ENCODE peak calls at places on chromosomes 4 and X, in eight cellular contexts. Q, R, H, T, C, L, G and X are unnamed samples.

GRCh38 chr4:147801820-147802219 is 69.9 kb downstream of the ARHGAP10 start:
- DNase-seq in R (no peak), G (no peak), C (no peak), H (no peak), Q (no peak), L (no peak), T (no peak), X (no peak)

GRCh38 chrX:151563449-151563848 is at the start of gene PASD1:
- DNase-seq in L (peak; percentile 19), T (no peak), G (no peak), H (no peak), Q (no peak), R (no peak), C (no peak), X (no peak)

GRCh38 chr4:133624744-133625143 is 475.6 kb downstream of the PCDH10 start:
- DNase-seq in T (no peak), H (no peak), G (no peak), L (no peak), Q (no peak), R (no peak), C (no peak), X (no peak)

GRCh38 chrX:153588782-153589446 is 10.0 kb downstream of the CCNQ start:
- DNase-seq in C (no peak), R (no peak), L (no peak), Q (no peak), G (no peak), H (no peak), T (no peak), X (no peak)

GRCh38 chrX:110734894-110735541 is 60.6 kb downstream of the CHRDL1 start:
- DNase-seq in L (no peak), H (no peak), Q (no peak), T (no peak), G (no peak), R (no peak), C (no peak), X (no peak)

GRCh38 chr4:168694669-168695068 is 197.8 kb downstream of the PALLD start:
- DNase-seq in T (no peak), H (no peak), C (no peak), Q (no peak), L (no peak), G (no peak), R (no peak), X (no peak)

GRCh38 chr4:113106076-113106475 is 56.6 kb downstream of the ANK2 start:
- DNase-seq in H (no peak), R (no peak), G (no peak), T (no peak), Q (no peak), C (no peak), L (no peak), X (no peak)

GRCh38 chrX:75276666-75277065 is 2.8 kb downstream of the UPRT start:
- DNase-seq in C (no peak), T (no peak), Q (no peak), H (no peak), R (no peak), G (no peak), L (no peak), X (no peak)

GRCh38 chr4:152166567-152166966 is 369.3 kb downstream of the FBXW7 start:
- DNase-seq in H (no peak), T (no peak), C (no peak), Q (no peak), G (no peak), L (peak; percentile 16), R (no peak), X (no peak)

GRCh38 chrX:10007604-10008003 is 40.4 kb downstream of the CLDN34 start:
- DNase-seq in G (no peak), L (no peak), C (no peak), Q (no peak), H (no peak), R (no peak), T (no peak), X (no peak)

GRCh38 chrX:9670136-9670905 is 95.3 kb downstream of the GPR143 start:
- DNase-seq in T (no peak), H (no peak), G (no peak), Q (no peak), C (no peak), L (peak; percentile 27), R (no peak), X (no peak)

GRCh38 chr4:139153411-139154133 is 23.4 kb downstream of the ELF2 start:
- DNase-seq in Q (no peak), G (no peak), H (no peak), R (no peak), C (no peak), L (no peak), T (no peak), X (no peak)

GRCh38 chr4:110780538-110780937 is 157.7 kb upstream of the PITX2 start:
- DNase-seq in Q (no peak), R (no peak), G (no peak), T (no peak), C (no peak), L (no peak), H (no peak), X (no peak)

GRCh38 chr4:6674500-6675149 is 19.1 kb upstream of the S100P start:
- DNase-seq in R (no peak), G (no peak), H (no peak), L (no peak), T (peak; percentile 44), Q (no peak), C (peak; percentile 45), X (no peak)

GRCh38 chr4:110634320-110635154 is 11.7 kb upstream of the PITX2 start:
- DNase-seq in Q (no peak), T (no peak), G (no peak), R (no peak), H (no peak), L (no peak), C (no peak), X (no peak)

GRCh38 chrX:41407816-41408215 is 39.3 kb upstream of the NYX start:
- DNase-seq in R (no peak), C (no peak), T (no peak), H (no peak), Q (no peak), L (no peak), G (no peak), X (no peak)

GRCh38 chr4:153450545-153450917 is 15.6 kb upstream of the TMEM131L start:
- DNase-seq in C (no peak), G (no peak), Q (no peak), L (no peak), T (no peak), R (no peak), H (no peak), X (no peak)

GRCh38 chr4:3387154-3387942 is 54.4 kb upstream of the HGFAC start:
- DNase-seq in T (no peak), H (no peak), R (no peak), L (no peak), C (peak; percentile 57), Q (no peak), G (no peak), X (no peak)

GRCh38 chrX:9258346-9259104 is 206.3 kb upstream of the TBL1X start:
- DNase-seq in Q (no peak), G (no peak), T (no peak), H (no peak), R (no peak), C (no peak), L (no peak), X (no peak)

GRCh38 chrX:54407266-54407665 is 32.9 kb upstream of the TSR2 start:
- DNase-seq in C (no peak), H (no peak), G (no peak), Q (no peak), L (no peak), T (no peak), R (no peak), X (no peak)
- TF ChIP-seq POLR2A in C (no peak), H (no peak), G (no peak), Q (no peak), L (no peak), T (no peak), R (no peak), X (no peak)

GRCh38 chr4:156950090-156950489 is 21.5 kb downstream of the PDGFC start:
- DNase-seq in C (no peak), G (no peak), H (no peak), Q (no peak), R (no peak), L (no peak), T (no peak), X (no peak)
- TF ChIP-seq POLR2A in C (no peak), G (no peak), H (no peak), Q (no peak), R (no peak), L (no peak), T (no peak), X (no peak)

GRCh38 chr4:184313710-184314659 is 96.3 kb upstream of the ENPP6 start:
- DNase-seq in T (no peak), R (no peak), H (no peak), Q (no peak), C (peak; percentile 94), L (no peak), G (no peak), X (peak; percentile 34)
- TF ChIP-seq POLR2A in T (no peak), R (no peak), H (no peak), Q (no peak), C (peak; percentile 69), L (no peak), G (no peak), X (peak; percentile 93)

GRCh38 chr4:81472249-81473085 is 760 bp upstream of the RASGEF1B start:
- DNase-seq in R (no peak), L (peak; percentile 48), C (peak; percentile 24), T (peak; percentile 30), H (no peak), Q (no peak), G (peak; percentile 47), X (peak; percentile 13)
- TF ChIP-seq POLR2A in R (no peak), L (no peak), C (no peak), T (no peak), H (no peak), Q (no peak), G (no peak), X (no peak)

GRCh38 chrX:101347859-101348451 is 587 bp downstream of the TIMM8A start:
- DNase-seq in Q (peak; percentile 13), R (peak; percentile 1), G (peak; percentile 14), L (peak; percentile 61), H (no peak), C (no peak), T (no peak), X (no peak)

GRCh38 chrX:101348452-101349222 is at the start of gene TIMM8A:
- DNase-seq in G (peak; percentile 84), T (peak; percentile 76), C (peak; percentile 31), R (peak; percentile 75), Q (peak; percentile 78), L (peak; percentile 79), H (peak; percentile 86), X (peak; percentile 69)
- TF ChIP-seq POLR2A in G (no peak), T (peak; percentile 45), C (peak; percentile 88), R (peak; percentile 53), Q (peak; percentile 33), L (peak; percentile 90), H (peak; percentile 60), X (peak; percentile 87)